ENCODE peak calls at places on chromosome 4, in six cellular contexts. C is lower lobe of right lung, R is right atrium auricular region, D is GM23338, O is left ventricle myocardium inferior, B is ovary. S is an unnamed sample.

GRCh38 chr4:132540797-132541196 is 608.3 kb upstream of the PCDH10 start:
- DNase-seq in B (no peak), O (no peak), D (no peak), C (no peak), R (no peak), S (no peak)

GRCh38 chr4:106266201-106266600 is 49.8 kb downstream of the TBCK start:
- DNase-seq in O (no peak), B (no peak), D (peak; percentile 53), R (no peak), C (no peak), S (peak; percentile 25)

GRCh38 chr4:145619639-145619996 is 433 bp downstream of the MMAA start:
- DNase-seq in B (peak; percentile 47), R (peak; percentile 65), O (no peak), C (peak; percentile 60), D (peak; percentile 58), S (peak; percentile 31)

GRCh38 chr4:174245714-174246113 is 37.8 kb downstream of the FBXO8 start:
- DNase-seq in D (no peak), C (no peak), O (no peak), R (no peak), B (no peak), S (no peak)

GRCh38 chr4:16032871-16033505 is 50.8 kb downstream of the PROM1 start:
- DNase-seq in D (peak; percentile 62), B (no peak), R (no peak), C (no peak), O (no peak), S (no peak)

GRCh38 chr4:10371121-10371520 is 86.1 kb downstream of the ZNF518B start:
- DNase-seq in B (no peak), C (no peak), D (no peak), O (no peak), R (no peak), S (no peak)

GRCh38 chr4:3867403-3868100 is 101.4 kb downstream of the ADRA2C start:
- DNase-seq in O (no peak), C (no peak), B (peak; percentile 12), D (no peak), R (no peak), S (no peak)

GRCh38 chr4:35025152-35025834 is 1219.0 kb downstream of the ARAP2 start:
- DNase-seq in B (no peak), D (no peak), C (no peak), O (no peak), R (no peak), S (no peak)

GRCh38 chr4:94410678-94411206 is 41.0 kb upstream of the PDLIM5 start:
- DNase-seq in R (peak; percentile 73), B (peak; percentile 54), O (peak; percentile 51), D (no peak), C (no peak), S (peak; percentile 96)

GRCh38 chr4:4673070-4673469 is 131.2 kb upstream of the STX18 start:
- DNase-seq in R (no peak), D (peak; percentile 99), B (no peak), C (no peak), O (no peak), S (peak; percentile 66)

GRCh38 chr4:57083107-57083506 is 27.1 kb downstream of the IGFBP7 start:
- DNase-seq in O (no peak), C (no peak), D (no peak), B (no peak), R (no peak), S (no peak)
- H3K27ac ChIP-seq in O (peak overlapping the region; percentile 79), C (no peak overlapping the region), D (no peak overlapping the region), B (no peak overlapping the region), R (no peak overlapping the region), S (no peak overlapping the region)

GRCh38 chr4:108763981-108764380 is 1.1 kb upstream of the ETNPPL start:
- DNase-seq in D (no peak), C (no peak), B (no peak), O (no peak), R (no peak), S (no peak)

GRCh38 chr4:108763226-108763593 is 357 bp upstream of the ETNPPL start:
- DNase-seq in D (no peak), B (no peak), C (no peak), R (no peak), O (no peak), S (peak; percentile 5)

GRCh38 chr4:108762559-108763225 is at the start of gene ETNPPL:
- DNase-seq in B (peak; percentile 48), R (no peak), D (peak; percentile 88), O (peak; percentile 31), C (no peak), S (peak; percentile 76)

DNA sequence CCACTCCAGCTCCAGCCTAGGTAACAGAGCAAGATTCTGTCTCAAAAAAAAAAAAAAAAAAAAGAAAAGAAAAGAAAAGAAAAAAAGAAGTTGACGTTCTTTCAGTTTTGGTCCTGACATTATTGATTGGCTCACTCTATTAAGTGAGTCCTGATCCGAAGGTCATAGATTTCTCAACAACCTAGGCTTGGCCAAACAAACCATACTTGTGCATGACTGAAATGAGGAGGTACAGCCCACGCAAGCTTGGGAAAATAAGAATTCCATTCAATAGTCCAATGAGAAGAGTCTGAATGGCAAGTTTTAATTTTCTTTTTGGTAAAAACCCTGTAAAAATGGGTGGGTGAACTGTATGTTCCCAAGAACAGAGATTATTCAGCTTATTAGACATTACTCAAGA is 3.2 kb upstream of the ETNPPL start:
- DNase-seq in C (no peak), D (no peak), B (no peak), R (no peak), O (no peak), S (no peak)
- H3K27ac ChIP-seq in C (no peak overlapping the region), D (no peak overlapping the region), B (no peak overlapping the region), R (no peak overlapping the region), O (no peak overlapping the region), S (no peak overlapping the region)

GRCh38 chr4:124060261-124060918 is 652.1 kb downstream of the ANKRD50 start:
- DNase-seq in C (no peak), B (peak; percentile 35), R (peak; percentile 87), O (peak; percentile 34), D (peak; percentile 1), S (peak; percentile 34)
- H3K27ac ChIP-seq in C (peak overlapping the region; percentile 75), B (no peak overlapping the region), R (peak overlapping the region; percentile 70), O (peak overlapping the region; percentile 90), D (no peak overlapping the region), S (peak overlapping the region; percentile 22)

DNA sequence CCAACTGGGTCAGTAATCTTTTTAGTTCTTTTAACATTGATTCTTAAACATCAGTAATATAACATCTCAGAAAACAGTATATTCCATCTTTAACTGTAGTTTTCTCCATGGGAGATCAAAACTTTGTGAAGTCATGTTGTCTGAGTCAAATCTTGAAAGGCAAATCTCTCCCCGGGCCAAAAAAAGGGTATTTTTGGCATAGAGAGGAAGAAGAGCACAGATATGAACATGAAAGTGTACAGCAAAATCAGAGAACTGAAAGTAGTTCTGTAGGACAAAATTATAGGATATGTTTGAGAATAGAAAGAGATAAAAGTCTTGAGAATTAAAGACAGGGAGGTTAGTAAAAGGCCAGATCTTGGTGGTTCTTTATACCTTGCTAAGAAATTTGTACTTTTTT is 176.4 kb upstream of the GYPA start:
- DNase-seq in B (no peak), D (no peak), C (no peak), O (no peak), R (no peak), S (no peak)
- H3K27ac ChIP-seq in B (no peak overlapping the region), D (no peak overlapping the region), C (no peak overlapping the region), O (no peak overlapping the region), R (no peak overlapping the region), S (no peak overlapping the region)

DNA sequence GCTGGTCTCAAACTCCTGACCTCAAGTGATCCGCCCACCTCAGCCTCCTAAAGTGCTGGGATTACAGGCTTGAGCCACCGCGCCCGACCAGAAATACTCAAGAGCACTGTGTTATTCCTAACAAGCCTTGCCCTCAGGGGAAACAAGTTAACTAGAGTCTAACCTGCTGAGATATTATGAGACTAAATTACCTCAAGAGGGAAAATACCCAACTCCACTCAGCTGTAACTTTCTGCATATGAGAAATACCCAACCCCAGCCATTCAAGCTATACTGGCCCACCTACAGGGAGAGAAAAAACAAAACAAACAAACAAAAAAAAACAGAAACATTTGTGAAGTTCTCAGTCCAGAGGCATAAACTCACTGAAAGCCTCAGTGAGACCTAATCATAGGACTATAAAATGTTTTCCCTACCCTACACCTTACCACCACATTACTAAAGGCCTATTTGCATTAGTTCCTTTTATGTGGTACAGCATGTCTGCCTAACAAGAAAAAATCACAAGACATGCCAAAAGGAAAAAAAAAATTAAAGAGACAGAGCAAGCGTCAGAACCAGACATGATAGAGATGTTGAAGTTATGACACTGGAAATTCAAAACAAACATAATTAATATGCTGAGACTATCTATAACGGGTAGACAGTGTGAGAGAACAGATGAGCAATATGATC is 876.0 kb downstream of the FSTL5 start:
- DNase-seq in C (no peak), R (no peak), D (no peak), B (no peak), O (no peak), S (no peak)
- H3K27ac ChIP-seq in C (no peak overlapping the region), R (no peak overlapping the region), D (no peak overlapping the region), B (no peak overlapping the region), O (no peak overlapping the region), S (no peak overlapping the region)

GRCh38 chr4:104128850-104129213 is 365.9 kb downstream of the CXXC4 start:
- DNase-seq in B (no peak), O (no peak), D (no peak), R (no peak), C (no peak), S (no peak)

GRCh38 chr4:104123021-104123420 is 371.7 kb downstream of the CXXC4 start:
- DNase-seq in R (no peak), C (no peak), B (no peak), O (no peak), D (no peak), S (no peak)

GRCh38 chr4:104129243-104129642 is 365.5 kb downstream of the CXXC4 start:
- DNase-seq in D (no peak), O (no peak), C (no peak), B (no peak), R (no peak), S (no peak)

DNA sequence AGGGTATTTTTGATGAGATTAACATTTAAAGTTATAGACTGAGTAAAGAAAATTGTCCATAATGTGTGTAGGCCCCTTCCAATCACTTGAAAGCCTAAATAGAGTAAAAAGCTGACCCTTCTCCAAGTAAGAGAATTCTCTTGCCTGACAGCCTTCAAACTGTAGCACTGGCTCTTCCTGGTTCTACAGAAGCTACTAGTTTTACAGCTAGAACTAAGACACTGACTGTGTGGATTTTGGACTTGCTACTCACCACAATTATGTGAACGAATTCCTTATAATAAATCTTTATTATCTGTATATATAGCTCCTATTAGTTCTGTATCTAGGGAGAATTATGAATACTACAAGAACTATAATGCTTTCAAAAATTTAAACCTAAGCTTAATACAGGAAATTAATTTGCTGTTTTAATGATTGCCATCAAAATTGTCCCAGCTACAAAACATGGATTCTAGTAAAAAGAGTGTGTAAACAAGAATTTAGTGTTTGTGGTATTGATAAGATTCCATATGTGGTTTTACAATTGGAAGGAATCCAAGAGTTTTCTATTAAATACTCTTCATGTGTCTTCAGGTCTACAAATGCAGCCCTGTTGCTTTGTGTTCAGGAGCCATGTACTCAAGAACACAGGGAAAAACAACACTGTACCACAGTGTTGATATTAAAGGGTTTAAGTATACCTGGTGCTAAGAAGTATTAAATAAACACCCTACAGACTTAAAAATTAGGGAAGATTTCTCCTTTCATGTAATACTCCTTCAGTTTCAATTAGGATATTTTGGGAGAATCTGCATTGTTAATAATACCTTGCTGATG is 366.5 kb downstream of the CXXC4 start:
- DNase-seq in R (no peak), C (no peak), D (no peak), O (no peak), B (no peak), S (no peak)
- H3K27ac ChIP-seq in R (no peak overlapping the region), C (no peak overlapping the region), D (no peak overlapping the region), O (no peak overlapping the region), B (no peak overlapping the region), S (no peak overlapping the region)